ENCODE peak calls at places on chromosomes 11 and 22, in nine cellular contexts. I, W, X, D, U, G, H, E and B are unnamed samples.

GRCh38 chr11:35363246-35364100 is 55.9 kb downstream of the SLC1A2 start:
- DNase-seq in I (no peak), W (no peak), X (no peak), D (no peak), U (no peak), G (no peak), H (no peak), E (no peak), B (no peak)

GRCh38 chr11:2796508-2797180 is 88.9 kb downstream of the CDKN1C start:
- DNase-seq in I (no peak), W (no peak), X (no peak), D (no peak), U (peak), G (peak), H (no peak), E (no peak), B (no peak)

GRCh38 chr11:83054904-83055380 is 16.8 kb downstream of the RAB30 start:
- DNase-seq in I (no peak), W (no peak), X (no peak), D (no peak), U (no peak), G (no peak), H (no peak), E (no peak), B (no peak)

GRCh38 chr11:119405986-119406385 is 17.0 kb downstream of the THY1 start:
- DNase-seq in I (peak), W (no peak), X (no peak), D (no peak), U (no peak), G (no peak), H (no peak), E (no peak), B (no peak)

GRCh38 chr11:93849751-93850584 is 450 bp downstream of the VSTM5 start:
- DNase-seq in I (no peak), W (no peak), X (peak), D (no peak), U (peak), G (peak), H (peak), E (no peak), B (peak)

GRCh38 chr22:46830001-46830715 is 67.7 kb downstream of the TBC1D22A start:
- DNase-seq in I (peak), W (no peak), X (peak), D (no peak), U (peak), G (peak), H (peak), E (no peak), B (no peak)

GRCh38 chr11:6648505-6648904 is 7.1 kb downstream of the DCHS1 start:
- DNase-seq in I (no peak), W (no peak), X (no peak), D (no peak), U (no peak), G (no peak), H (no peak), E (no peak), B (no peak)

GRCh38 chr11:15038963-15039362 is 34.4 kb upstream of the CALCB start:
- DNase-seq in I (peak), W (no peak), X (no peak), D (no peak), U (no peak), G (no peak), H (peak), E (no peak), B (no peak)

GRCh38 chr11:117840881-117841581 is 16.5 kb upstream of the FXYD2 start:
- DNase-seq in I (no peak), W (no peak), X (peak), D (no peak), U (peak), G (no peak), H (no peak), E (no peak), B (no peak)

GRCh38 chr22:36287881-36288515 is 35.1 kb downstream of the APOL1 start:
- DNase-seq in I (no peak), W (no peak), X (no peak), D (no peak), U (no peak), G (peak), H (no peak), E (no peak), B (no peak)

GRCh38 chr22:20965104-20965887 is 1.8 kb upstream of the AIFM3 start:
- DNase-seq in I (no peak), W (no peak), X (no peak), D (no peak), U (peak), G (no peak), H (no peak), E (no peak), B (no peak)

GRCh38 chr11:26522912-26523610 is 49.0 kb downstream of the MUC15 start:
- DNase-seq in I (peak), W (no peak), X (no peak), D (no peak), U (no peak), G (no peak), H (peak), E (no peak), B (peak)

GRCh38 chr22:37258005-37258790 is 14.1 kb upstream of the RAC2 start:
- DNase-seq in I (peak), W (no peak), X (no peak), D (no peak), U (no peak), G (peak), H (no peak), E (no peak), B (no peak)

GRCh38 chr11:43589601-43590250 is 90.8 kb upstream of the HSD17B12 start:
- DNase-seq in I (no peak), W (no peak), X (no peak), D (no peak), U (no peak), G (no peak), H (no peak), E (no peak), B (no peak)

GRCh38 chr11:33910261-33910959 is 18.5 kb upstream of the LMO2 start:
- DNase-seq in I (no peak), W (no peak), X (no peak), D (no peak), U (no peak), G (no peak), H (no peak), E (no peak), B (no peak)

GRCh38 chr22:37808294-37808657 is 542 bp downstream of the GCAT start:
- DNase-seq in I (peak), W (no peak), X (no peak), D (no peak), U (no peak), G (no peak), H (no peak), E (no peak), B (peak)

GRCh38 chr22:37739000-37739399 is 42.2 kb downstream of the TRIOBP start:
- DNase-seq in I (peak), W (no peak), X (no peak), D (peak), U (no peak), G (no peak), H (no peak), E (peak), B (no peak)

GRCh38 chr11:68122936-68123539 is 1.9 kb upstream of the CHKA start:
- DNase-seq in I (no peak), W (no peak), X (peak), D (no peak), U (peak), G (peak), H (peak), E (no peak), B (no peak)

GRCh38 chr11:57506522-57506921 is 9.0 kb downstream of the SLC43A1 start:
- DNase-seq in I (no peak), W (no peak), X (no peak), D (no peak), U (no peak), G (no peak), H (no peak), E (no peak), B (no peak)

GRCh38 chr22:32794449-32795213 is 6.9 kb upstream of the TIMP3 start:
- DNase-seq in I (peak), W (no peak), X (no peak), D (no peak), U (no peak), G (no peak), H (no peak), E (no peak), B (no peak)
- TF ChIP-seq POLR2A in I (no peak), W (no peak), X (no peak), D (no peak), U (no peak), G (no peak), H (no peak), E (no peak), B (no peak)

DNA sequence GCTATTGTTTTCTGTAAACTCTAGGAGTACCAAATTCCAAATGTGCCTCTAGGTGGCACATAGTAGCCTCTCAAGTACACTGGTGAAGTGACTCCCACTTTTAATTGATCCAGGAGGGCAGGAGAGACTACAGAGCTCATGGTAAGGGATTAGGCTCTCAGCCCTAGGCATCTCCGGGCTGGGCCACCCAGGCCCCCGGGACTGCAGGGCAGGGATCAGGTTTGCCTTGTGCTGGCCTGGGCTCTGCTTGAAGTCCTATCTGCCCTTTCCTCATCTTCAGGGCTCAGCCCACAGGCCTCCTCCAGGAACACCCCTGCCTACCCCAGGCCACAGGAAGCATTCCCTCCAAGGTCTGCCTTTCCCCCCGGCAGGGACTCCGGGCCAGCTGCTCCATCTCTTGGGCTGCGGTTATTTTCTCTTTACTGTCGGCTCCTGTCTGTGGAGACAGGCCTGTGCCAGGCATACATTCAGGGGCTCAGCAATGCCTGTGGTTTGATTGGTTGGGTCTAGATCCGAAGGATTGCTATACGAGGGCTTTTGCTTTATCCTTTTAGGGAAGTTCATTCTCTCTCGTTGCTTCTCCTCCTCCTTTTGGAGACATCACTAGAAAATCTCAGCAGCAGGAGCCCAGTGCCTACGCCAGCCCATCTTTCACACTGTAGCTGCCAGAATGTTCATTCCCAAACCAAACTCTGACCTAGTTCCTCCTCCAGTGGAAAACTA is 32.8 kb downstream of the PARVA start:
- DNase-seq in I (peak), W (no peak), X (no peak), D (no peak), U (no peak), G (no peak), H (peak), E (peak), B (no peak)
- TF ChIP-seq POLR2A in I (no peak), W (no peak), X (no peak), D (no peak), U (no peak), G (no peak), H (no peak), E (no peak), B (no peak)

GRCh38 chr11:64415286-64415685 is 56.3 kb downstream of the RPS6KA4 start:
- DNase-seq in I (no peak), W (no peak), X (no peak), D (no peak), U (no peak), G (no peak), H (no peak), E (no peak), B (no peak)

GRCh38 chr11:64419818-64420485 is 61.0 kb downstream of the RPS6KA4 start:
- DNase-seq in I (no peak), W (no peak), X (no peak), D (no peak), U (no peak), G (no peak), H (peak), E (no peak), B (no peak)

GRCh38 chr11:64413417-64413816 is 54.5 kb downstream of the RPS6KA4 start:
- DNase-seq in I (no peak), W (no peak), X (no peak), D (no peak), U (no peak), G (no peak), H (no peak), E (no peak), B (no peak)

GRCh38 chr11:64415996-64416728 is 57.2 kb downstream of the RPS6KA4 start:
- DNase-seq in I (no peak), W (no peak), X (no peak), D (no peak), U (no peak), G (no peak), H (no peak), E (no peak), B (no peak)

DNA sequence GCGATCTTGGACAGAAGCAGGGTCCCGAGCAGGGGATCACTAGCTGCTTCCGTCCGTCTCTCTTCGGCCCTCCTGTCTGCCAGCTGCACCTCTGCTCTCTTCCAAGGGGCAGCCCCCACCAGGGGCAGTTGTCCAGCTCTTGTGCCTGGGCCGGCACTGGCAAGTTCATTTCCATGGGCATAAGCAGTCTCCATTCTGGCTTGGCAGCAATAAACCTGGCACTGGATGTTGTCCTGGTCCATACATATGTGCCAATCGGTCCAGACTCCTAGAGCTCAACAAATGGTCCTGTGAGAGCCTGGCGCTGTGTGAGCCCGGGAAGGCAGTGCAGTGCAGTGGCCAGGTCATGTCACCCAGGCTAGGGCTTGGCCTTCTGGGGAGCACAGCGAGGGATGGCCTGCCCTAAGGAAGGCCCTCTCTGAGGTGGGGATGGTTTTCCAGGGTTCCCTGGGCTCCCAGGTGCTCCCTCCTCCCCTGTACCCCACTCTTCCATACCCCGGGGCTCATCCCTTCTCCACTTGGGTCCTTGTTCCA is 60.4 kb downstream of the RPS6KA4 start:
- DNase-seq in I (no peak), W (no peak), X (no peak), D (no peak), U (no peak), G (no peak), H (no peak), E (no peak), B (no peak)
- TF ChIP-seq POLR2A in I (no peak), W (no peak), X (no peak), D (no peak), U (no peak), G (no peak), H (no peak), E (no peak), B (no peak)

GRCh38 chr11:65427691-65428577 is 5.3 kb downstream of the NEAT1 start:
- DNase-seq in I (peak), W (no peak), X (peak), D (no peak), U (peak), G (peak), H (peak), E (peak), B (peak)
- TF ChIP-seq POLR2A in I (peak), W (peak), X (no peak), D (no peak), U (peak), G (peak), H (peak), E (peak), B (peak)

DNA sequence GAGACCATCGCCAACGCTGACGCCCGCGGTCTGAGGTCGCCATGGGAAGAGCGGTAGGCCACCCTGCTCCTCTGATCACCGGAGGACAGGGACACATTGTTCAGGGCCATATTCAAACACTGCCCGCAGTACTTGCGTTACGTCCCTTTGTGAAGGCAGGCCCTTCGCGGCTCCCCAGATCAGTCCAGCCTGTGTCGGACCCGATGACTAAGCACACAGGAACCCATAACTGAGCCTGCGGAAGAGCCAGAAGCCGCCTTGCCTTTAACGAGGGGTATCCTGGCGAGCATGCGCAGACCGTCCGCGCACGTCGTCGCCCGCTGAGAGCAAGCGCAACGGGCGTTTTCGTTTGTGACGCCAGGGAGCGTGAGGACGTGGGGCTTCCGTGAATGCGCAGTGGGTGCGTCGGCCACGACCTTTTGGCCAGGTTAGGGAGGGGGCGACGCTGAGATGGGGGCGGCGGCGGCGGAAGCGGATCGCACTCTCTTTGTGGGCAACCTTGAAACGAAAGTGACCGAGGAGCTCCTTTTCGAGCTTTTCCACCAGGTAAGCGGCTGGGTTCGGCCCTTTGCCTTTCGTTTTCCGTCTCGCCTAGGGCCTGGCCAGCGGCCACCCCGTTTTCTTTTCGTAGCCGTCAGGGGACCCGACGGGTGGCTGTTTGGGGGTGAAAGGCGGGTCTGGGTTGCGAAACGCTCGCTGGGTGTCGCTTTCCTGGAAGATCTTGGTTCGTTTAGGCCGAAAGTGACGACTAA is at the start of the genes C11orf71 and RBM7:
- DNase-seq in I (peak), W (peak), X (peak), D (peak), U (peak), G (peak), H (peak), E (peak), B (peak)
- TF ChIP-seq POLR2A in I (peak), W (peak), X (no peak), D (peak), U (peak), G (peak), H (peak), E (peak), B (peak)

GRCh38 chr22:25134451-25134850 is 65.2 kb upstream of the CRYBB3 start:
- DNase-seq in I (no peak), W (no peak), X (no peak), D (no peak), U (peak), G (no peak), H (no peak), E (no peak), B (no peak)

GRCh38 chr22:25136953-25137576 is 62.6 kb upstream of the CRYBB3 start:
- DNase-seq in I (no peak), W (no peak), X (no peak), D (no peak), U (no peak), G (no peak), H (no peak), E (no peak), B (no peak)

GRCh38 chr22:25131198-25131887 is 68.3 kb upstream of the CRYBB3 start:
- DNase-seq in I (no peak), W (no peak), X (no peak), D (no peak), U (peak), G (peak), H (no peak), E (no peak), B (no peak)

GRCh38 chr22:25130462-25130861 is 69.2 kb upstream of the CRYBB3 start:
- DNase-seq in I (no peak), W (no peak), X (no peak), D (no peak), U (peak), G (no peak), H (no peak), E (no peak), B (no peak)

GRCh38 chr22:25134028-25134427 is 65.6 kb upstream of the CRYBB3 start:
- DNase-seq in I (no peak), W (no peak), X (peak), D (no peak), U (peak), G (peak), H (no peak), E (no peak), B (no peak)
- TF ChIP-seq POLR2A in I (no peak), W (no peak), X (no peak), D (no peak), U (peak), G (no peak), H (no peak), E (no peak), B (no peak)